ENCODE peak calls at places on chromosome 11, in five cellular contexts. K, M, B, E and Y are unnamed samples.

GRCh38 chr11:120125005-120125404 is 12.9 kb downstream of the TRIM29 start:
- DNase-seq in K (peak; percentile 87), M (peak; percentile 32), B (no peak), E (no peak), Y (no peak)

GRCh38 chr11:46555269-46556054 is 38.4 kb downstream of the AMBRA1 start:
- DNase-seq in K (no peak), M (no peak), B (no peak), E (no peak), Y (no peak)

GRCh38 chr11:47979378-47980092 is 824 bp upstream of the PTPRJ start:
- DNase-seq in K (no peak), M (no peak), B (no peak), E (no peak), Y (no peak)

GRCh38 chr11:101993172-101993571 is 54.1 kb upstream of the CFAP300 start:
- DNase-seq in K (no peak), M (no peak), B (no peak), E (no peak), Y (no peak)

GRCh38 chr11:12811861-12812260 is 137.6 kb downstream of the TEAD1 start:
- DNase-seq in K (no peak), M (no peak), B (no peak), E (no peak), Y (no peak)

GRCh38 chr11:122235615-122236014 is 119.6 kb upstream of the BLID start:
- DNase-seq in K (peak; percentile 13), M (peak; percentile 73), B (no peak), E (no peak), Y (no peak)

GRCh38 chr11:67379061-67380058 is 6.0 kb upstream of the CLCF1 start:
- DNase-seq in K (peak; percentile 71), M (no peak), B (no peak), E (peak; percentile 18), Y (no peak)

GRCh38 chr11:73473252-73473651 is 97.1 kb downstream of the RELT start:
- DNase-seq in K (no peak), M (no peak), B (no peak), E (no peak), Y (no peak)

GRCh38 chr11:69292221-69292648 is 1.7 kb upstream of the MYEOV start:
- DNase-seq in K (no peak), M (no peak), B (no peak), E (peak; percentile 54), Y (peak; percentile 32)

GRCh38 chr11:33997473-33998347 is 53.8 kb upstream of the CAPRIN1 start:
- DNase-seq in K (peak; percentile 24), M (no peak), B (no peak), E (no peak), Y (no peak)

GRCh38 chr11:68409748-68410344 is 50.7 kb upstream of the PPP6R3 start:
- DNase-seq in K (no peak), M (no peak), B (no peak), E (no peak), Y (no peak)

GRCh38 chr11:123479048-123479837 is 49.2 kb downstream of the GRAMD1B start:
- DNase-seq in K (no peak), M (no peak), B (no peak), E (no peak), Y (no peak)

GRCh38 chr11:72812604-72812967 is 1.6 kb upstream of the ATG16L2 start:
- DNase-seq in K (no peak), M (peak; percentile 43), B (no peak), E (no peak), Y (no peak)

GRCh38 chr11:79950172-79950571 is 509.3 kb upstream of the TENM4 start:
- DNase-seq in K (no peak), M (no peak), B (no peak), E (no peak), Y (no peak)

GRCh38 chr11:124644426-124645280 is 22.0 kb downstream of the TBRG1 start:
- DNase-seq in K (peak; percentile 50), M (peak; percentile 69), B (peak; percentile 77), E (no peak), Y (peak; percentile 1)

GRCh38 chr11:10494636-10495463 is 39.8 kb downstream of the AMPD3 start:
- DNase-seq in K (no peak), M (no peak), B (no peak), E (no peak), Y (no peak)

GRCh38 chr11:120119121-120119520 is 18.8 kb downstream of the TRIM29 start:
- DNase-seq in K (no peak), M (no peak), B (no peak), E (no peak), Y (no peak)

GRCh38 chr11:113991170-113991569 is 16.3 kb downstream of the HTR3A start:
- DNase-seq in K (peak; percentile 30), M (peak; percentile 19), B (peak; percentile 34), E (no peak), Y (no peak)

GRCh38 chr11:3107608-3108182 is 50.5 kb upstream of the CARS1 start:
- DNase-seq in K (no peak), M (no peak), B (no peak), E (no peak), Y (no peak)

GRCh38 chr11:550021-550745 is 10.4 kb downstream of the LMNTD2 start:
- DNase-seq in K (no peak), M (no peak), B (no peak), E (peak; percentile 10), Y (no peak)

GRCh38 chr11:117498791-117499190 is 171.1 kb downstream of the CEP164 start:
- DNase-seq in K (no peak), M (no peak), B (no peak), E (no peak), Y (no peak)

GRCh38 chr11:112294688-112295340 is 34.2 kb upstream of the PLET1 start:
- DNase-seq in K (no peak), M (no peak), B (no peak), E (no peak), Y (no peak)

GRCh38 chr11:101718406-101718805 is 134.6 kb upstream of the TRPC6 start:
- DNase-seq in K (peak; percentile 59), M (no peak), B (peak; percentile 59), E (no peak), Y (no peak)

GRCh38 chr11:2190670-2191471 is 19.3 kb upstream of the TH start:
- DNase-seq in K (no peak), M (no peak), B (no peak), E (no peak), Y (no peak)

GRCh38 chr11:16924826-16925494 is 89.3 kb downstream of the PLEKHA7 start:
- DNase-seq in K (peak; percentile 84), M (peak; percentile 86), B (no peak), E (no peak), Y (no peak)

GRCh38 chr11:100525197-100525596 is 161.9 kb upstream of the ARHGAP42 start:
- DNase-seq in K (no peak), M (no peak), B (no peak), E (no peak), Y (no peak)

GRCh38 chr11:74282863-74283484 is 28.5 kb downstream of the P4HA3 start:
- DNase-seq in K (no peak), M (no peak), B (no peak), E (no peak), Y (no peak)

GRCh38 chr11:128695539-128696221 is 1.8 kb downstream of the FLI1 start:
- DNase-seq in K (no peak), M (peak; percentile 80), B (no peak), E (peak; percentile 73), Y (no peak)

GRCh38 chr11:69339041-69339733 is 45.2 kb downstream of the MYEOV start:
- DNase-seq in K (no peak), M (no peak), B (no peak), E (no peak), Y (no peak)

GRCh38 chr11:2825886-2826678 is 59.5 kb downstream of the CDKN1C start:
- DNase-seq in K (peak; percentile 89), M (peak; percentile 76), B (no peak), E (peak; percentile 1), Y (no peak)

GRCh38 chr11:104870910-104871309 is 27.4 kb downstream of the CASP12 start:
- DNase-seq in K (no peak), M (no peak), B (no peak), E (no peak), Y (no peak)

GRCh38 chr11:57345555-57346151 is 7.5 kb downstream of the P2RX3 start:
- DNase-seq in K (peak; percentile 60), M (peak; percentile 90), B (peak; percentile 52), E (peak; percentile 74), Y (peak; percentile 36)

DNA sequence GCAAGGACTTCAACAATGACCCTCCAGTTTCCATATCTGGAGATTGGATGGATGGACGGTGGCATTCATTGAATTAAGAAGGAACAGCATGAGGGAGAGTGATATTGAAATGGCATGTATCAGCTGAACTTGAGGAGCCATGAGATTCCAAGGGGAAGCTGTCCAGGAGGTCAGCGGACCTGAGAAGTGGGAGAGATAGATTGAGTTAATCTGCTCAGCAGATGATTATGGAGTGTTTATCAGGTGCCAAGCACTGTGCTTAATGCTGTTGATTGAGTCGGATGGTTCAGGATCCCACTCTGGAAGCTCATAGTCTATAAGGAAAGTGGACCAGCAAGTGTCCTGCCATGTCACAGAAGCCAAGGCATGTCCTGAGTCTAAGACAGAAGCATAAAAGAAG is 581.3 kb downstream of the INSC start:
- DNase-seq in K (no peak), M (no peak), B (no peak), E (no peak), Y (no peak)
- H3K4me3 ChIP-seq in K (no peak overlapping the region), M (no peak overlapping the region), B (no peak overlapping the region), E (no peak overlapping the region), Y (no peak overlapping the region)

DNA sequence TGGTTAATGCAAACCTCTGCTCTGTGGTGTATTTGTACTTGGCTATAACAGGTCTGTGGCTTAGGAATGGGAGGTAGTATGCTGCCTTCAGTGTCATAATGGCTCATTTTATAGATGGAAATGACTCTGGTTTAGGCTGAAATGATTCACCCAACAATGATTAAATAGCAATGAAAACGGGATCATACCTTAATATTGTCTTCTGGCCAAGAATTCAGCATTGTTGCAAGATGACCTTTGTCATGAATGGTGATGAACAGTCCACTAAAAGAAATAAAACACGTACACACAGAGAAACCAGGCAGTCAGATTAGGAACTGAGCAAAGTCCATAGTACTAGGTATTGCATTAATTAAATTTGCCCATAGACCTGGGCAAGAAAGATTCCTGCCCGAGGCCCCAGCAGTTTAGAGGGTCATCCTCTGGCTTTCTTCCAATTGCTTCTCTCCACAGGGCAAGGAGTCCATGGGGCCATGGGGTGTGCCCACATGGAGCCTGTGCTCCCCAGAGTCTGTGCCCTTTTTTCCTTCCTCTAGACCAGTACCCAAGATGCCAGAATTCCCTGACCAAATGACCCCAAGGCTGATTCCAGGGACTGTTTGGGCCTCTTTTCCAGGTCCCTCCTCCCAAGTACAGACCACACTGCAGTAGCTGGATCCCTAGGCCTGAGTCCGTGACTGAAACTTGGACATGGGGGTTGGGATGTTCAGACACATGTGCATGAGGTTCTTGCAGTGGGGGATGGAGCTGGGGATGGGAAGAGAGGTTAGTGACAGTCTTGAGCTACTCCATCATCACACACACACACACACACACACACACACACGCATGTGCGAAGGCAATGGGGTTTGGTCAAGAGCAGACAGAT is 134.2 kb downstream of the CCDC81 start:
- DNase-seq in K (peak; percentile 81), M (no peak), B (no peak), E (no peak), Y (no peak)
- H3K4me3 ChIP-seq in K (no peak overlapping the region), M (no peak overlapping the region), B (no peak overlapping the region), E (no peak overlapping the region), Y (no peak overlapping the region)

DNA sequence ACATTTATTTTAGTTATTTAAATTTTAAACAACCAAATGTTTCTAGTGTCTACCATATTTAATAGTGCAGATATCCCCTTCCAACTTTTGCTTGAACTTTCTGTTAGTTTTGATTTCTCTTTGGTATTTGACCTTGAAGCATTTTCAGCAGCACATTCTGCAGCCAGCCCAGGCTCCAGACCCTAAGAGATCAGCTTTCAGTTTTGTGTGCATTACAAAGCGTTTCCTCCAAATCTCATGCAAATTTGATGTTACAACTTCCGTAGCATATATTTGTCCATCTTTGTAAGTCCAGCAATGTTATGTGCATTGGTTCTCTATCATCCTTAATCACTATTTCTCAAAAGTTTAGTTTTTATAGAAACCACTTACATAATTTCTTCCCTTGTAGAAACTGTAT is 14.6 kb upstream of the SERGEF start:
- DNase-seq in K (no peak), M (no peak), B (peak; percentile 70), E (no peak), Y (no peak)
- H3K4me3 ChIP-seq in K (no peak overlapping the region), M (no peak overlapping the region), B (no peak overlapping the region), E (no peak overlapping the region), Y (no peak overlapping the region)

GRCh38 chr11:44911031-44911814 is 39.5 kb downstream of the TP53I11 start:
- DNase-seq in K (peak; percentile 51), M (peak; percentile 88), B (peak; percentile 74), E (peak; percentile 81), Y (peak; percentile 45)
- H3K4me3 ChIP-seq in K (no peak overlapping the region), M (no peak overlapping the region), B (no peak overlapping the region), E (no peak overlapping the region), Y (no peak overlapping the region)